ENCODE peak calls at places on chromosomes 7 and 10, in eight cellular contexts. One of them, this sample, is unnamed.

GRCh38 chr10:96588601-96589419 is 2.0 kb upstream of the TM9SF3 start:
- DNase-seq in colonic mucosa: no peak
- DNase-seq in mammary epithelial cell: peak
- DNase-seq in GM23338: no peak
- DNase-seq in fibroblast of the aortic adventitia: no peak
- DNase-seq in PC-3: no peak
- DNase-seq in CD8-positive, alpha-beta T cell: no peak
- DNase-seq in fibroblast of mammary gland: peak
- DNase-seq in this sample: no peak

GRCh38 chr10:97880109-97880508 is 30.5 kb downstream of the GOLGA7B start:
- DNase-seq in colonic mucosa: no peak
- DNase-seq in mammary epithelial cell: no peak
- DNase-seq in GM23338: no peak
- DNase-seq in fibroblast of the aortic adventitia: no peak
- DNase-seq in PC-3: no peak
- DNase-seq in CD8-positive, alpha-beta T cell: no peak
- DNase-seq in fibroblast of mammary gland: no peak
- DNase-seq in this sample: no peak

GRCh38 chr7:113521468-113521867 is 397.3 kb downstream of the PPP1R3A start:
- DNase-seq in colonic mucosa: no peak
- DNase-seq in mammary epithelial cell: peak
- DNase-seq in GM23338: no peak
- DNase-seq in fibroblast of the aortic adventitia: no peak
- DNase-seq in PC-3: no peak
- DNase-seq in CD8-positive, alpha-beta T cell: no peak
- DNase-seq in fibroblast of mammary gland: peak
- DNase-seq in this sample: no peak

GRCh38 chr10:14120812-14121211 is 209.9 kb downstream of the FRMD4A start:
- DNase-seq in colonic mucosa: no peak
- DNase-seq in mammary epithelial cell: no peak
- DNase-seq in GM23338: no peak
- DNase-seq in fibroblast of the aortic adventitia: no peak
- DNase-seq in PC-3: no peak
- DNase-seq in CD8-positive, alpha-beta T cell: no peak
- DNase-seq in fibroblast of mammary gland: no peak
- DNase-seq in this sample: no peak

GRCh38 chr10:60511823-60512222 is 122.1 kb upstream of the ANK3 start:
- DNase-seq in colonic mucosa: no peak
- DNase-seq in mammary epithelial cell: no peak
- DNase-seq in GM23338: no peak
- DNase-seq in fibroblast of the aortic adventitia: no peak
- DNase-seq in PC-3: no peak
- DNase-seq in CD8-positive, alpha-beta T cell: no peak
- DNase-seq in fibroblast of mammary gland: no peak
- DNase-seq in this sample: no peak

GRCh38 chr7:69564454-69565417 is 33.5 kb upstream of the AUTS2 start:
- DNase-seq in colonic mucosa: no peak
- DNase-seq in mammary epithelial cell: no peak
- DNase-seq in GM23338: no peak
- DNase-seq in fibroblast of the aortic adventitia: peak
- DNase-seq in PC-3: no peak
- DNase-seq in CD8-positive, alpha-beta T cell: no peak
- DNase-seq in fibroblast of mammary gland: peak
- DNase-seq in this sample: no peak

GRCh38 chr10:75265856-75266255 is 30.1 kb upstream of the COMTD1 start:
- DNase-seq in colonic mucosa: no peak
- DNase-seq in mammary epithelial cell: no peak
- DNase-seq in GM23338: no peak
- DNase-seq in fibroblast of the aortic adventitia: no peak
- DNase-seq in PC-3: no peak
- DNase-seq in CD8-positive, alpha-beta T cell: no peak
- DNase-seq in fibroblast of mammary gland: no peak
- DNase-seq in this sample: no peak

GRCh38 chr7:7618410-7618809 is 22.1 kb upstream of the UMAD1 start:
- DNase-seq in colonic mucosa: no peak
- DNase-seq in mammary epithelial cell: no peak
- DNase-seq in GM23338: no peak
- DNase-seq in fibroblast of the aortic adventitia: no peak
- DNase-seq in PC-3: no peak
- DNase-seq in CD8-positive, alpha-beta T cell: no peak
- DNase-seq in fibroblast of mammary gland: no peak
- DNase-seq in this sample: no peak

GRCh38 chr10:127873901-127874470 is 18.8 kb downstream of the CLRN3 start:
- DNase-seq in colonic mucosa: peak
- DNase-seq in mammary epithelial cell: no peak
- DNase-seq in GM23338: no peak
- DNase-seq in fibroblast of the aortic adventitia: no peak
- DNase-seq in PC-3: no peak
- DNase-seq in CD8-positive, alpha-beta T cell: no peak
- DNase-seq in fibroblast of mammary gland: no peak
- DNase-seq in this sample: no peak

GRCh38 chr10:87659571-87660483 is at the start of gene PAPSS2:
- DNase-seq in colonic mucosa: peak
- DNase-seq in mammary epithelial cell: peak
- DNase-seq in GM23338: peak
- DNase-seq in fibroblast of the aortic adventitia: peak
- DNase-seq in PC-3: peak
- DNase-seq in CD8-positive, alpha-beta T cell: no peak
- DNase-seq in fibroblast of mammary gland: peak
- DNase-seq in this sample: peak

GRCh38 chr10:78772986-78773530 is 295.7 kb upstream of the ZMIZ1 start:
- DNase-seq in colonic mucosa: no peak
- DNase-seq in mammary epithelial cell: no peak
- DNase-seq in GM23338: no peak
- DNase-seq in fibroblast of the aortic adventitia: no peak
- DNase-seq in PC-3: no peak
- DNase-seq in CD8-positive, alpha-beta T cell: no peak
- DNase-seq in fibroblast of mammary gland: no peak
- DNase-seq in this sample: no peak

GRCh38 chr7:29457141-29457561 is 106.5 kb upstream of the PRR15 start:
- DNase-seq in colonic mucosa: no peak
- DNase-seq in mammary epithelial cell: no peak
- DNase-seq in GM23338: no peak
- DNase-seq in fibroblast of the aortic adventitia: no peak
- DNase-seq in PC-3: no peak
- DNase-seq in CD8-positive, alpha-beta T cell: no peak
- DNase-seq in fibroblast of mammary gland: no peak
- DNase-seq in this sample: no peak

GRCh38 chr7:70630647-70631457 is 501.1 kb upstream of the GALNT17 start:
- DNase-seq in colonic mucosa: no peak
- DNase-seq in mammary epithelial cell: no peak
- DNase-seq in GM23338: no peak
- DNase-seq in fibroblast of the aortic adventitia: peak
- DNase-seq in PC-3: no peak
- DNase-seq in CD8-positive, alpha-beta T cell: no peak
- DNase-seq in fibroblast of mammary gland: peak
- DNase-seq in this sample: peak

GRCh38 chr7:20351901-20352300 is 21.2 kb downstream of the ITGB8 start:
- DNase-seq in colonic mucosa: no peak
- DNase-seq in mammary epithelial cell: peak
- DNase-seq in GM23338: no peak
- DNase-seq in fibroblast of the aortic adventitia: peak
- DNase-seq in PC-3: peak
- DNase-seq in CD8-positive, alpha-beta T cell: no peak
- DNase-seq in fibroblast of mammary gland: peak
- DNase-seq in this sample: no peak

GRCh38 chr7:22718200-22718711 is 8.7 kb upstream of the IL6 start:
- DNase-seq in colonic mucosa: no peak
- DNase-seq in mammary epithelial cell: peak
- DNase-seq in GM23338: no peak
- DNase-seq in fibroblast of the aortic adventitia: peak
- DNase-seq in PC-3: peak
- DNase-seq in CD8-positive, alpha-beta T cell: no peak
- DNase-seq in fibroblast of mammary gland: peak
- DNase-seq in this sample: peak

GRCh38 chr10:62433181-62433692 is 59.1 kb downstream of the ZNF365 start:
- DNase-seq in colonic mucosa: no peak
- DNase-seq in mammary epithelial cell: peak
- DNase-seq in GM23338: no peak
- DNase-seq in fibroblast of the aortic adventitia: peak
- DNase-seq in PC-3: peak
- DNase-seq in CD8-positive, alpha-beta T cell: peak
- DNase-seq in fibroblast of mammary gland: peak
- DNase-seq in this sample: peak

GRCh38 chr7:81299711-81300110 is 380.9 kb upstream of the SEMA3C start:
- DNase-seq in colonic mucosa: no peak
- DNase-seq in mammary epithelial cell: peak
- DNase-seq in GM23338: peak
- DNase-seq in fibroblast of the aortic adventitia: no peak
- DNase-seq in PC-3: no peak
- DNase-seq in CD8-positive, alpha-beta T cell: no peak
- DNase-seq in fibroblast of mammary gland: no peak
- DNase-seq in this sample: no peak

GRCh38 chr10:3406556-3406955 is 234.0 kb upstream of the PITRM1 start:
- DNase-seq in colonic mucosa: no peak
- DNase-seq in mammary epithelial cell: no peak
- DNase-seq in GM23338: no peak
- DNase-seq in fibroblast of the aortic adventitia: no peak
- DNase-seq in PC-3: no peak
- DNase-seq in CD8-positive, alpha-beta T cell: no peak
- DNase-seq in fibroblast of mammary gland: no peak
- DNase-seq in this sample: no peak

GRCh38 chr7:37495574-37496184 is 47.0 kb upstream of the ELMO1 start:
- DNase-seq in colonic mucosa: no peak
- DNase-seq in mammary epithelial cell: peak
- DNase-seq in GM23338: peak
- DNase-seq in fibroblast of the aortic adventitia: peak
- DNase-seq in PC-3: peak
- DNase-seq in CD8-positive, alpha-beta T cell: no peak
- DNase-seq in fibroblast of mammary gland: peak
- DNase-seq in this sample: peak

GRCh38 chr10:99521474-99522077 is 11.2 kb upstream of the NKX2-3 start:
- DNase-seq in colonic mucosa: peak
- DNase-seq in mammary epithelial cell: no peak
- DNase-seq in GM23338: peak
- DNase-seq in fibroblast of the aortic adventitia: no peak
- DNase-seq in PC-3: no peak
- DNase-seq in CD8-positive, alpha-beta T cell: no peak
- DNase-seq in fibroblast of mammary gland: no peak
- DNase-seq in this sample: peak

GRCh38 chr7:150966002-150966401 is 12.1 kb downstream of the KCNH2 start:
- DNase-seq in colonic mucosa: no peak
- DNase-seq in mammary epithelial cell: no peak
- DNase-seq in GM23338: peak
- DNase-seq in fibroblast of the aortic adventitia: no peak
- DNase-seq in PC-3: no peak
- DNase-seq in CD8-positive, alpha-beta T cell: no peak
- DNase-seq in fibroblast of mammary gland: no peak
- DNase-seq in this sample: no peak

GRCh38 chr7:131327049-131327625 is 539 bp upstream of the MKLN1 start:
- DNase-seq in colonic mucosa: peak
- DNase-seq in mammary epithelial cell: peak
- DNase-seq in GM23338: peak
- DNase-seq in fibroblast of the aortic adventitia: peak
- DNase-seq in PC-3: peak
- DNase-seq in CD8-positive, alpha-beta T cell: peak
- DNase-seq in fibroblast of mammary gland: peak
- DNase-seq in this sample: peak

GRCh38 chr10:104331208-104331838 is 6.9 kb downstream of the ITPRIP start:
- DNase-seq in colonic mucosa: no peak
- DNase-seq in mammary epithelial cell: peak
- DNase-seq in GM23338: peak
- DNase-seq in fibroblast of the aortic adventitia: peak
- DNase-seq in PC-3: peak
- DNase-seq in CD8-positive, alpha-beta T cell: no peak
- DNase-seq in fibroblast of mammary gland: peak
- DNase-seq in this sample: peak
- H3K4me3 ChIP-seq in colonic mucosa: no peak
- H3K4me3 ChIP-seq in mammary epithelial cell: no peak
- H3K4me3 ChIP-seq in GM23338: peak
- H3K4me3 ChIP-seq in fibroblast of the aortic adventitia: peak
- H3K4me3 ChIP-seq in PC-3: peak
- H3K4me3 ChIP-seq in CD8-positive, alpha-beta T cell: no peak
- H3K4me3 ChIP-seq in fibroblast of mammary gland: no peak
- H3K4me3 ChIP-seq in this sample: no peak

DNA sequence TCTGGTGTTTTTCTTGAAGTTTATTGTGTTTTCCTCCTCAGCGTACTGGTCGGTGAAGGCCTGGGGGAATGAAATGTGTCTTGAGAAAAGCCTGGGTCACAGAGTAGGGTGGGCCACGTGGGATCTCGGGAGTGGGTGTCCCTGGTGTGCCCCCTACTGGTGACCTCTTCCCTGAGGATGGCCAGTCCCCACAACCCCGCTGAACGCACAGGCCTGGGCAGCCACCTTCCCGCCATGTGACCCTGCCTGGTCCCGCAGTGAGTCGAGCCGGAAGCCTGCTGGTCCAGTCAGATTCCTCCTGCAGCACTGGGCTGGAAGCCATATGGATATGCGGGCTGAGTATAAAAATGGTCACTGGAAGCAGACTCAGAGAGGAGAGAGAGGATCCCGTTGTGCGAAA is 52.9 kb upstream of the GNA12 start:
- DNase-seq in colonic mucosa: no peak
- DNase-seq in mammary epithelial cell: no peak
- DNase-seq in GM23338: no peak
- DNase-seq in fibroblast of the aortic adventitia: no peak
- DNase-seq in PC-3: no peak
- DNase-seq in CD8-positive, alpha-beta T cell: no peak
- DNase-seq in fibroblast of mammary gland: no peak
- DNase-seq in this sample: no peak
- TF ChIP-seq CTCF in colonic mucosa: no peak
- TF ChIP-seq CTCF in mammary epithelial cell: no peak
- TF ChIP-seq CTCF in GM23338: peak
- TF ChIP-seq CTCF in fibroblast of the aortic adventitia: no peak
- TF ChIP-seq CTCF in PC-3: peak
- TF ChIP-seq CTCF in CD8-positive, alpha-beta T cell: no peak
- TF ChIP-seq CTCF in fibroblast of mammary gland: no peak
- TF ChIP-seq CTCF in this sample: no peak

GRCh38 chr7:35450456-35450855 is 196.6 kb upstream of the TBX20 start:
- DNase-seq in colonic mucosa: no peak
- DNase-seq in mammary epithelial cell: no peak
- DNase-seq in GM23338: no peak
- DNase-seq in fibroblast of the aortic adventitia: no peak
- DNase-seq in PC-3: no peak
- DNase-seq in CD8-positive, alpha-beta T cell: no peak
- DNase-seq in fibroblast of mammary gland: no peak
- DNase-seq in this sample: no peak

GRCh38 chr7:35454575-35455385 is 200.9 kb upstream of the TBX20 start:
- DNase-seq in colonic mucosa: no peak
- DNase-seq in mammary epithelial cell: no peak
- DNase-seq in GM23338: peak
- DNase-seq in fibroblast of the aortic adventitia: no peak
- DNase-seq in PC-3: no peak
- DNase-seq in CD8-positive, alpha-beta T cell: no peak
- DNase-seq in fibroblast of mammary gland: no peak
- DNase-seq in this sample: no peak
- H3K4me3 ChIP-seq in colonic mucosa: no peak
- H3K4me3 ChIP-seq in mammary epithelial cell: no peak
- H3K4me3 ChIP-seq in GM23338: peak
- H3K4me3 ChIP-seq in fibroblast of the aortic adventitia: no peak
- H3K4me3 ChIP-seq in PC-3: no peak
- H3K4me3 ChIP-seq in CD8-positive, alpha-beta T cell: no peak
- H3K4me3 ChIP-seq in fibroblast of mammary gland: no peak
- H3K4me3 ChIP-seq in this sample: no peak

GRCh38 chr10:33981301-33981700 is 646.8 kb upstream of the NRP1 start:
- DNase-seq in colonic mucosa: no peak
- DNase-seq in mammary epithelial cell: no peak
- DNase-seq in GM23338: no peak
- DNase-seq in fibroblast of the aortic adventitia: no peak
- DNase-seq in PC-3: no peak
- DNase-seq in CD8-positive, alpha-beta T cell: no peak
- DNase-seq in fibroblast of mammary gland: no peak
- DNase-seq in this sample: no peak

GRCh38 chr10:33982995-33983394 is 648.5 kb upstream of the NRP1 start:
- DNase-seq in colonic mucosa: no peak
- DNase-seq in mammary epithelial cell: peak
- DNase-seq in GM23338: no peak
- DNase-seq in fibroblast of the aortic adventitia: peak
- DNase-seq in PC-3: peak
- DNase-seq in CD8-positive, alpha-beta T cell: no peak
- DNase-seq in fibroblast of mammary gland: peak
- DNase-seq in this sample: no peak

GRCh38 chr10:33986515-33986914 is 652.0 kb upstream of the NRP1 start:
- DNase-seq in colonic mucosa: no peak
- DNase-seq in mammary epithelial cell: no peak
- DNase-seq in GM23338: no peak
- DNase-seq in fibroblast of the aortic adventitia: no peak
- DNase-seq in PC-3: no peak
- DNase-seq in CD8-positive, alpha-beta T cell: no peak
- DNase-seq in fibroblast of mammary gland: no peak
- DNase-seq in this sample: no peak
- TF ChIP-seq CTCF in colonic mucosa: no peak
- TF ChIP-seq CTCF in mammary epithelial cell: no peak
- TF ChIP-seq CTCF in GM23338: no peak
- TF ChIP-seq CTCF in fibroblast of the aortic adventitia: no peak
- TF ChIP-seq CTCF in PC-3: no peak
- TF ChIP-seq CTCF in CD8-positive, alpha-beta T cell: no peak
- TF ChIP-seq CTCF in fibroblast of mammary gland: no peak
- TF ChIP-seq CTCF in this sample: no peak

This sample was measured in foreskin fibroblast.